ENCODE peak calls at places on chromosomes 13 and 19, in ten cellular contexts. One of them, this sample, is unnamed.
A peak's percentile ranks its signal among the peaks of the same experiment; 100 is the strongest.

GRCh38 chr19:48344892-48345291 is 18.8 kb downstream of the TMEM143 start:
- DNase-seq in C1 segment of cervical spinal cord: no peak
- DNase-seq in activated CD4-positive, alpha-beta T cell treated with anti-CD3 and anti-CD28 coated beads for 1 hour: no peak
- DNase-seq in naive thymus-derived CD4-positive, alpha-beta T cell: no peak
- DNase-seq in AG09319: no peak
- DNase-seq in CD8-positive, alpha-beta T cell: no peak
- DNase-seq in kidney tubule cell: no peak
- DNase-seq in head of caudate nucleus: no peak
- DNase-seq in kidney glomerular epithelial cell: no peak
- DNase-seq in GM12865: no peak
- DNase-seq in this sample: no peak

GRCh38 chr19:7582446-7582845 is 13.2 kb upstream of the CAMSAP3 start:
- DNase-seq in C1 segment of cervical spinal cord: no peak
- DNase-seq in activated CD4-positive, alpha-beta T cell treated with anti-CD3 and anti-CD28 coated beads for 1 hour: no peak
- DNase-seq in naive thymus-derived CD4-positive, alpha-beta T cell: no peak
- DNase-seq in AG09319: no peak
- DNase-seq in CD8-positive, alpha-beta T cell: no peak
- DNase-seq in kidney tubule cell: no peak
- DNase-seq in head of caudate nucleus: no peak
- DNase-seq in kidney glomerular epithelial cell: no peak
- DNase-seq in GM12865: no peak
- DNase-seq in this sample: no peak

GRCh38 chr13:100473087-100473486 is 115.5 kb downstream of the GGACT start:
- DNase-seq in C1 segment of cervical spinal cord: no peak
- DNase-seq in activated CD4-positive, alpha-beta T cell treated with anti-CD3 and anti-CD28 coated beads for 1 hour: no peak
- DNase-seq in naive thymus-derived CD4-positive, alpha-beta T cell: no peak
- DNase-seq in AG09319: no peak
- DNase-seq in CD8-positive, alpha-beta T cell: no peak
- DNase-seq in kidney tubule cell: no peak
- DNase-seq in head of caudate nucleus: no peak
- DNase-seq in kidney glomerular epithelial cell: no peak
- DNase-seq in GM12865: no peak
- DNase-seq in this sample: no peak

GRCh38 chr13:105462098-105462497 is 1073.4 kb downstream of the EFNB2 start:
- DNase-seq in C1 segment of cervical spinal cord: no peak
- DNase-seq in activated CD4-positive, alpha-beta T cell treated with anti-CD3 and anti-CD28 coated beads for 1 hour: no peak
- DNase-seq in naive thymus-derived CD4-positive, alpha-beta T cell: no peak
- DNase-seq in AG09319: no peak
- DNase-seq in CD8-positive, alpha-beta T cell: no peak
- DNase-seq in kidney tubule cell: no peak
- DNase-seq in head of caudate nucleus: no peak
- DNase-seq in kidney glomerular epithelial cell: no peak
- DNase-seq in GM12865: no peak
- DNase-seq in this sample: no peak

GRCh38 chr13:40109324-40109958 is 454.0 kb downstream of the COG6 start:
- DNase-seq in C1 segment of cervical spinal cord: no peak
- DNase-seq in activated CD4-positive, alpha-beta T cell treated with anti-CD3 and anti-CD28 coated beads for 1 hour: no peak
- DNase-seq in naive thymus-derived CD4-positive, alpha-beta T cell: no peak
- DNase-seq in AG09319: peak; percentile 61
- DNase-seq in CD8-positive, alpha-beta T cell: no peak
- DNase-seq in kidney tubule cell: peak; percentile 90
- DNase-seq in head of caudate nucleus: no peak
- DNase-seq in kidney glomerular epithelial cell: peak; percentile 73
- DNase-seq in GM12865: no peak
- DNase-seq in this sample: no peak

GRCh38 chr13:80516818-80517348 is 176.0 kb upstream of the SPRY2 start:
- DNase-seq in C1 segment of cervical spinal cord: no peak
- DNase-seq in activated CD4-positive, alpha-beta T cell treated with anti-CD3 and anti-CD28 coated beads for 1 hour: no peak
- DNase-seq in naive thymus-derived CD4-positive, alpha-beta T cell: no peak
- DNase-seq in AG09319: no peak
- DNase-seq in CD8-positive, alpha-beta T cell: no peak
- DNase-seq in kidney tubule cell: no peak
- DNase-seq in head of caudate nucleus: no peak
- DNase-seq in kidney glomerular epithelial cell: no peak
- DNase-seq in GM12865: no peak
- DNase-seq in this sample: no peak

GRCh38 chr13:99370476-99371272 is 63.5 kb upstream of the GPR183 start:
- DNase-seq in C1 segment of cervical spinal cord: no peak
- DNase-seq in activated CD4-positive, alpha-beta T cell treated with anti-CD3 and anti-CD28 coated beads for 1 hour: no peak
- DNase-seq in naive thymus-derived CD4-positive, alpha-beta T cell: peak; percentile 54
- DNase-seq in AG09319: no peak
- DNase-seq in CD8-positive, alpha-beta T cell: no peak
- DNase-seq in kidney tubule cell: no peak
- DNase-seq in head of caudate nucleus: no peak
- DNase-seq in kidney glomerular epithelial cell: no peak
- DNase-seq in GM12865: no peak
- DNase-seq in this sample: peak; percentile 41

GRCh38 chr13:36883829-36884228 is 36.2 kb downstream of the SMAD9 start:
- DNase-seq in C1 segment of cervical spinal cord: no peak
- DNase-seq in activated CD4-positive, alpha-beta T cell treated with anti-CD3 and anti-CD28 coated beads for 1 hour: no peak
- DNase-seq in naive thymus-derived CD4-positive, alpha-beta T cell: no peak
- DNase-seq in AG09319: no peak
- DNase-seq in CD8-positive, alpha-beta T cell: no peak
- DNase-seq in kidney tubule cell: no peak
- DNase-seq in head of caudate nucleus: no peak
- DNase-seq in kidney glomerular epithelial cell: no peak
- DNase-seq in GM12865: no peak
- DNase-seq in this sample: no peak

GRCh38 chr13:66459143-66459542 is 771.0 kb downstream of the PCDH9 start:
- DNase-seq in C1 segment of cervical spinal cord: no peak
- DNase-seq in activated CD4-positive, alpha-beta T cell treated with anti-CD3 and anti-CD28 coated beads for 1 hour: no peak
- DNase-seq in naive thymus-derived CD4-positive, alpha-beta T cell: no peak
- DNase-seq in AG09319: no peak
- DNase-seq in CD8-positive, alpha-beta T cell: no peak
- DNase-seq in kidney tubule cell: no peak
- DNase-seq in head of caudate nucleus: no peak
- DNase-seq in kidney glomerular epithelial cell: no peak
- DNase-seq in GM12865: no peak
- DNase-seq in this sample: no peak

GRCh38 chr19:7852851-7853759 is 21.1 kb downstream of the PRR36 start:
- DNase-seq in C1 segment of cervical spinal cord: no peak
- DNase-seq in activated CD4-positive, alpha-beta T cell treated with anti-CD3 and anti-CD28 coated beads for 1 hour: peak; percentile 50
- DNase-seq in naive thymus-derived CD4-positive, alpha-beta T cell: peak; percentile 44
- DNase-seq in AG09319: no peak
- DNase-seq in CD8-positive, alpha-beta T cell: peak; percentile 63
- DNase-seq in kidney tubule cell: peak; percentile 90
- DNase-seq in head of caudate nucleus: peak; percentile 75
- DNase-seq in kidney glomerular epithelial cell: peak; percentile 61
- DNase-seq in GM12865: peak; percentile 85
- DNase-seq in this sample: peak; percentile 51

GRCh38 chr19:41350735-41351338 is 2.9 kb downstream of the TGFB1 start:
- DNase-seq in C1 segment of cervical spinal cord: no peak
- DNase-seq in activated CD4-positive, alpha-beta T cell treated with anti-CD3 and anti-CD28 coated beads for 1 hour: no peak
- DNase-seq in naive thymus-derived CD4-positive, alpha-beta T cell: no peak
- DNase-seq in AG09319: no peak
- DNase-seq in CD8-positive, alpha-beta T cell: no peak
- DNase-seq in kidney tubule cell: no peak
- DNase-seq in head of caudate nucleus: no peak
- DNase-seq in kidney glomerular epithelial cell: no peak
- DNase-seq in GM12865: no peak
- DNase-seq in this sample: no peak

GRCh38 chr13:111614613-111615012 is 294.2 kb downstream of the TEX29 start:
- DNase-seq in C1 segment of cervical spinal cord: no peak
- DNase-seq in activated CD4-positive, alpha-beta T cell treated with anti-CD3 and anti-CD28 coated beads for 1 hour: no peak
- DNase-seq in naive thymus-derived CD4-positive, alpha-beta T cell: no peak
- DNase-seq in AG09319: no peak
- DNase-seq in CD8-positive, alpha-beta T cell: no peak
- DNase-seq in kidney tubule cell: peak; percentile 39
- DNase-seq in head of caudate nucleus: no peak
- DNase-seq in kidney glomerular epithelial cell: no peak
- DNase-seq in GM12865: no peak
- DNase-seq in this sample: no peak

GRCh38 chr19:55711719-55712118 is 26.5 kb downstream of the NLRP9 start:
- DNase-seq in C1 segment of cervical spinal cord: no peak
- DNase-seq in activated CD4-positive, alpha-beta T cell treated with anti-CD3 and anti-CD28 coated beads for 1 hour: no peak
- DNase-seq in naive thymus-derived CD4-positive, alpha-beta T cell: no peak
- DNase-seq in AG09319: no peak
- DNase-seq in CD8-positive, alpha-beta T cell: no peak
- DNase-seq in kidney tubule cell: no peak
- DNase-seq in head of caudate nucleus: no peak
- DNase-seq in kidney glomerular epithelial cell: no peak
- DNase-seq in GM12865: no peak
- DNase-seq in this sample: no peak

GRCh38 chr13:36414461-36414860 is 17.8 kb upstream of the CCNA1 start:
- DNase-seq in C1 segment of cervical spinal cord: no peak
- DNase-seq in activated CD4-positive, alpha-beta T cell treated with anti-CD3 and anti-CD28 coated beads for 1 hour: no peak
- DNase-seq in naive thymus-derived CD4-positive, alpha-beta T cell: no peak
- DNase-seq in AG09319: no peak
- DNase-seq in CD8-positive, alpha-beta T cell: no peak
- DNase-seq in kidney tubule cell: no peak
- DNase-seq in head of caudate nucleus: no peak
- DNase-seq in kidney glomerular epithelial cell: no peak
- DNase-seq in GM12865: no peak
- DNase-seq in this sample: no peak

GRCh38 chr19:35484637-35485036 is 5.6 kb downstream of the KRTDAP start:
- DNase-seq in C1 segment of cervical spinal cord: no peak
- DNase-seq in activated CD4-positive, alpha-beta T cell treated with anti-CD3 and anti-CD28 coated beads for 1 hour: no peak
- DNase-seq in naive thymus-derived CD4-positive, alpha-beta T cell: no peak
- DNase-seq in AG09319: no peak
- DNase-seq in CD8-positive, alpha-beta T cell: no peak
- DNase-seq in kidney tubule cell: no peak
- DNase-seq in head of caudate nucleus: no peak
- DNase-seq in kidney glomerular epithelial cell: no peak
- DNase-seq in GM12865: peak; percentile 92
- DNase-seq in this sample: no peak

GRCh38 chr13:113874579-113875428 is 10.9 kb upstream of the GAS6 start:
- DNase-seq in C1 segment of cervical spinal cord: no peak
- DNase-seq in activated CD4-positive, alpha-beta T cell treated with anti-CD3 and anti-CD28 coated beads for 1 hour: no peak
- DNase-seq in naive thymus-derived CD4-positive, alpha-beta T cell: no peak
- DNase-seq in AG09319: no peak
- DNase-seq in CD8-positive, alpha-beta T cell: no peak
- DNase-seq in kidney tubule cell: no peak
- DNase-seq in head of caudate nucleus: no peak
- DNase-seq in kidney glomerular epithelial cell: no peak
- DNase-seq in GM12865: peak; percentile 41
- DNase-seq in this sample: no peak

GRCh38 chr13:99796175-99796819 is 175.3 kb downstream of the ZIC5 start:
- DNase-seq in C1 segment of cervical spinal cord: no peak
- DNase-seq in activated CD4-positive, alpha-beta T cell treated with anti-CD3 and anti-CD28 coated beads for 1 hour: no peak
- DNase-seq in naive thymus-derived CD4-positive, alpha-beta T cell: no peak
- DNase-seq in AG09319: no peak
- DNase-seq in CD8-positive, alpha-beta T cell: no peak
- DNase-seq in kidney tubule cell: peak; percentile 52
- DNase-seq in head of caudate nucleus: no peak
- DNase-seq in kidney glomerular epithelial cell: peak; percentile 10
- DNase-seq in GM12865: peak; percentile 47
- DNase-seq in this sample: no peak

GRCh38 chr13:43316997-43317396 is 293.6 kb downstream of the DNAJC15 start:
- DNase-seq in C1 segment of cervical spinal cord: no peak
- DNase-seq in activated CD4-positive, alpha-beta T cell treated with anti-CD3 and anti-CD28 coated beads for 1 hour: no peak
- DNase-seq in naive thymus-derived CD4-positive, alpha-beta T cell: no peak
- DNase-seq in AG09319: no peak
- DNase-seq in CD8-positive, alpha-beta T cell: no peak
- DNase-seq in kidney tubule cell: peak; percentile 45
- DNase-seq in head of caudate nucleus: peak; percentile 52
- DNase-seq in kidney glomerular epithelial cell: peak; percentile 2
- DNase-seq in GM12865: peak; percentile 42
- DNase-seq in this sample: no peak

GRCh38 chr13:112014857-112015256 is 52.1 kb upstream of the SOX1 start:
- DNase-seq in C1 segment of cervical spinal cord: no peak
- DNase-seq in activated CD4-positive, alpha-beta T cell treated with anti-CD3 and anti-CD28 coated beads for 1 hour: no peak
- DNase-seq in naive thymus-derived CD4-positive, alpha-beta T cell: no peak
- DNase-seq in AG09319: no peak
- DNase-seq in CD8-positive, alpha-beta T cell: no peak
- DNase-seq in kidney tubule cell: no peak
- DNase-seq in head of caudate nucleus: no peak
- DNase-seq in kidney glomerular epithelial cell: no peak
- DNase-seq in GM12865: no peak
- DNase-seq in this sample: no peak

GRCh38 chr13:55000844-55001243 is 1972.2 kb downstream of the OLFM4 start:
- DNase-seq in C1 segment of cervical spinal cord: no peak
- DNase-seq in activated CD4-positive, alpha-beta T cell treated with anti-CD3 and anti-CD28 coated beads for 1 hour: no peak
- DNase-seq in naive thymus-derived CD4-positive, alpha-beta T cell: no peak
- DNase-seq in AG09319: no peak
- DNase-seq in CD8-positive, alpha-beta T cell: no peak
- DNase-seq in kidney tubule cell: no peak
- DNase-seq in head of caudate nucleus: no peak
- DNase-seq in kidney glomerular epithelial cell: no peak
- DNase-seq in GM12865: no peak
- DNase-seq in this sample: no peak

GRCh38 chr13:110042253-110042652 is 255.9 kb upstream of the IRS2 start:
- DNase-seq in C1 segment of cervical spinal cord: no peak
- DNase-seq in activated CD4-positive, alpha-beta T cell treated with anti-CD3 and anti-CD28 coated beads for 1 hour: no peak
- DNase-seq in naive thymus-derived CD4-positive, alpha-beta T cell: no peak
- DNase-seq in AG09319: peak; percentile 45
- DNase-seq in CD8-positive, alpha-beta T cell: no peak
- DNase-seq in kidney tubule cell: no peak
- DNase-seq in head of caudate nucleus: no peak
- DNase-seq in kidney glomerular epithelial cell: no peak
- DNase-seq in GM12865: no peak
- DNase-seq in this sample: no peak

GRCh38 chr13:87234981-87235380 is 436.2 kb upstream of the SLITRK5 start:
- DNase-seq in C1 segment of cervical spinal cord: no peak
- DNase-seq in activated CD4-positive, alpha-beta T cell treated with anti-CD3 and anti-CD28 coated beads for 1 hour: no peak
- DNase-seq in naive thymus-derived CD4-positive, alpha-beta T cell: no peak
- DNase-seq in AG09319: no peak
- DNase-seq in CD8-positive, alpha-beta T cell: no peak
- DNase-seq in kidney tubule cell: peak; percentile 53
- DNase-seq in head of caudate nucleus: no peak
- DNase-seq in kidney glomerular epithelial cell: peak; percentile 39
- DNase-seq in GM12865: no peak
- DNase-seq in this sample: no peak

GRCh38 chr19:687569-688166 is 7.6 kb downstream of the PRSS57 start:
- DNase-seq in C1 segment of cervical spinal cord: no peak
- DNase-seq in activated CD4-positive, alpha-beta T cell treated with anti-CD3 and anti-CD28 coated beads for 1 hour: no peak
- DNase-seq in naive thymus-derived CD4-positive, alpha-beta T cell: no peak
- DNase-seq in AG09319: no peak
- DNase-seq in CD8-positive, alpha-beta T cell: no peak
- DNase-seq in kidney tubule cell: no peak
- DNase-seq in head of caudate nucleus: no peak
- DNase-seq in kidney glomerular epithelial cell: no peak
- DNase-seq in GM12865: no peak
- DNase-seq in this sample: no peak

GRCh38 chr19:10149427-10149826 is 29.7 kb upstream of the EIF3G start:
- DNase-seq in C1 segment of cervical spinal cord: no peak
- DNase-seq in activated CD4-positive, alpha-beta T cell treated with anti-CD3 and anti-CD28 coated beads for 1 hour: no peak
- DNase-seq in naive thymus-derived CD4-positive, alpha-beta T cell: no peak
- DNase-seq in AG09319: no peak
- DNase-seq in CD8-positive, alpha-beta T cell: no peak
- DNase-seq in kidney tubule cell: no peak
- DNase-seq in head of caudate nucleus: no peak
- DNase-seq in kidney glomerular epithelial cell: no peak
- DNase-seq in GM12865: no peak
- DNase-seq in this sample: no peak

GRCh38 chr13:73991384-73991783 is 142.8 kb downstream of the KLF12 start:
- DNase-seq in C1 segment of cervical spinal cord: no peak
- DNase-seq in activated CD4-positive, alpha-beta T cell treated with anti-CD3 and anti-CD28 coated beads for 1 hour: no peak
- DNase-seq in naive thymus-derived CD4-positive, alpha-beta T cell: no peak
- DNase-seq in AG09319: no peak
- DNase-seq in CD8-positive, alpha-beta T cell: no peak
- DNase-seq in kidney tubule cell: no peak
- DNase-seq in head of caudate nucleus: no peak
- DNase-seq in kidney glomerular epithelial cell: no peak
- DNase-seq in GM12865: peak; percentile 26
- DNase-seq in this sample: no peak

GRCh38 chr13:80336335-80336734 is 4.6 kb downstream of the SPRY2 start:
- DNase-seq in C1 segment of cervical spinal cord: no peak
- DNase-seq in activated CD4-positive, alpha-beta T cell treated with anti-CD3 and anti-CD28 coated beads for 1 hour: no peak
- DNase-seq in naive thymus-derived CD4-positive, alpha-beta T cell: no peak
- DNase-seq in AG09319: no peak
- DNase-seq in CD8-positive, alpha-beta T cell: no peak
- DNase-seq in kidney tubule cell: no peak
- DNase-seq in head of caudate nucleus: no peak
- DNase-seq in kidney glomerular epithelial cell: no peak
- DNase-seq in GM12865: no peak
- DNase-seq in this sample: no peak

GRCh38 chr19:51251453-51251790 is 542 bp downstream of the SIGLECL1 start:
- DNase-seq in C1 segment of cervical spinal cord: no peak
- DNase-seq in activated CD4-positive, alpha-beta T cell treated with anti-CD3 and anti-CD28 coated beads for 1 hour: no peak
- DNase-seq in naive thymus-derived CD4-positive, alpha-beta T cell: no peak
- DNase-seq in AG09319: no peak
- DNase-seq in CD8-positive, alpha-beta T cell: no peak
- DNase-seq in kidney tubule cell: peak; percentile 18
- DNase-seq in head of caudate nucleus: no peak
- DNase-seq in kidney glomerular epithelial cell: no peak
- DNase-seq in GM12865: peak; percentile 80
- DNase-seq in this sample: no peak

This sample was measured in central memory CD4-positive, alpha-beta T cell.